ENCODE peak calls at places on chromosomes 11 and 22, in six cellular contexts. C is GM23248; Q is CD4-positive, CD25-positive, alpha-beta regulatory T cell; L is lower lobe of right lung; Y is left ventricle myocardium inferior; M is stomach. Z is an unnamed sample.

GRCh38 chr22:41992496-41992895 is 6.1 kb upstream of the WBP2NL start:
- DNase-seq in Q (no peak), M (peak; percentile 15), Y (no peak), L (no peak), C (no peak), Z (no peak)

GRCh38 chr11:7239877-7240276 is 11.8 kb upstream of the SYT9 start:
- DNase-seq in Y (no peak), Q (no peak), C (no peak), L (no peak), M (no peak), Z (no peak)

GRCh38 chr11:46672381-46672839 is 28.0 kb downstream of the ARHGAP1 start:
- DNase-seq in Q (no peak), C (no peak), M (no peak), Y (peak; percentile 12), L (no peak), Z (no peak)

GRCh38 chr11:119109843-119110242 is 2.7 kb downstream of the C2CD2L start:
- DNase-seq in M (no peak), Q (no peak), L (no peak), Y (no peak), C (no peak), Z (no peak)

GRCh38 chr22:50732681-50733080 is 5.3 kb upstream of the ACR start:
- DNase-seq in M (no peak), Q (no peak), Y (peak; percentile 11), L (peak; percentile 23), C (no peak), Z (no peak)

GRCh38 chr11:2086239-2087040 is 52.7 kb downstream of the IGF2 start:
- DNase-seq in Q (no peak), C (no peak), M (peak; percentile 11), L (peak; percentile 32), Y (no peak), Z (no peak)

GRCh38 chr11:952406-953385 is 27.0 kb downstream of the AP2A2 start:
- DNase-seq in Y (no peak), L (no peak), C (peak; percentile 51), M (peak; percentile 73), Q (no peak), Z (no peak)

GRCh38 chr11:7577883-7578242 is 64.1 kb downstream of the PPFIBP2 start:
- DNase-seq in C (peak; percentile 66), Q (no peak), L (no peak), M (no peak), Y (no peak), Z (no peak)

GRCh38 chr11:24391165-24391564 is 105.7 kb upstream of the LUZP2 start:
- DNase-seq in C (peak; percentile 66), Y (no peak), Q (no peak), L (no peak), M (no peak), Z (no peak)

GRCh38 chr22:50684986-50685385 is 12.4 kb downstream of the SHANK3 start:
- DNase-seq in M (peak; percentile 13), Y (no peak), Q (no peak), C (no peak), L (no peak), Z (no peak)

GRCh38 chr11:124209824-124210357 is 26.7 kb downstream of the OR10D3 start:
- DNase-seq in C (no peak), L (no peak), M (no peak), Y (no peak), Q (no peak), Z (no peak)

GRCh38 chr11:61315260-61315659 is 17.6 kb downstream of the DDB1 start:
- DNase-seq in L (no peak), Q (no peak), C (no peak), Y (no peak), M (no peak), Z (no peak)

GRCh38 chr22:22210375-22210774 is 34.2 kb upstream of the VPREB1 start:
- DNase-seq in L (no peak), M (no peak), Q (no peak), C (peak; percentile 89), Y (no peak), Z (peak; percentile 3)

GRCh38 chr11:95556342-95557151 is 233.0 kb downstream of the FAM76B start:
- DNase-seq in Y (no peak), Q (no peak), M (no peak), L (no peak), C (peak; percentile 60), Z (no peak)

GRCh38 chr11:47854667-47855066 is 6.5 kb upstream of the NUP160 start:
- DNase-seq in Y (no peak), M (no peak), L (no peak), C (no peak), Q (no peak), Z (no peak)

GRCh38 chr11:63613517-63614135 is 607 bp downstream of the PLAAT3 start:
- DNase-seq in M (peak; percentile 44), Q (peak; percentile 38), Y (peak; percentile 49), L (peak; percentile 70), C (peak; percentile 38), Z (peak; percentile 75)

GRCh38 chr11:45560153-45560934 is 105.1 kb downstream of the CHST1 start:
- DNase-seq in Y (peak; percentile 28), L (no peak), C (no peak), M (no peak), Q (no peak), Z (no peak)

GRCh38 chr22:29396126-29396525 is 7.8 kb upstream of the AP1B1 start:
- DNase-seq in M (no peak), Q (no peak), C (no peak), L (no peak), Y (no peak), Z (no peak)

GRCh38 chr11:126585388-126586302 is 230.2 kb downstream of the ST3GAL4 start:
- DNase-seq in Y (peak; percentile 52), L (no peak), C (peak; percentile 97), M (peak; percentile 29), Q (no peak), Z (no peak)
- H3K4me3 ChIP-seq in Y (peak overlapping the region; percentile 46), L (peak overlapping the region; percentile 4), C (peak overlapping the region; percentile 59), M (no peak overlapping the region), Q (no peak overlapping the region), Z (no peak overlapping the region)

DNA sequence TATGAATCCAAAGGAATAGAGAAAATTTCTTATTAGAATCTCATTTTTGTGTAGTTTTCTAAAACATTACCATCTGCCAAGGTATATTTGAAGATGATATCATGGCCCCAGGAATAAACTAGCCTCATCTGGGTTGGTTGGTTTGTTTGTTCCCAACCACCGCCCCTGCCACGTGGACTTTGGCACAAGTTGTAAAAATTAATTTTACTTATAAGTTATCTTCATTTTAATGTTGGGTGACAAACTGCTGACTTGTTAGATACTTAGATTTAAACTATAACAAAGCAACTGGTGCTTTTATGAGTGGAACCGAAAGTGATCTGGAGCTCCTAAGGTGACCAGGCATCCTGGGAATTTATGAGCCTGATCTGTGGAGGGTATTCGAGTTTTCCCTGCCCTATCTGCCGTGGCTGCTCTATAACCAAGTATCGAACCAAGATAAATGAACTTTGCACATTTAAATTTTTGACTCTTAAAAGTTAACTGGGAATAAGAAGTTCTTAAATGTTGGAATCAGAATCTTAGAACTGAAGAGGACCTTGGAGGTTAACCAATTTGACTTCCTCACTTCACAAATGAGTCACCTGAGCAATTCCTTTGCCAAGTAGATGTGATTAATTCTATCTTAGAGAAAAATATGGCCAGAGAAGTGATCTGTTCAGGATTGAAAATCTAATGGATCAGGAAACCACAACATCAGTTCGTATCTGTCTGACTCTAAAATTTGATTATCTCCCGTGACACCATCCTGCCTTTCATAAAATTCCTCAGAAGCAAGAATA is 129.1 kb upstream of the ARHGAP42 start:
- DNase-seq in M (no peak), C (peak; percentile 68), Q (no peak), Y (no peak), L (no peak), Z (no peak)
- H3K4me1 ChIP-seq in M (no peaks in the 10 kb centered on the region), C (peaks cover 17% of the 10 kb centered on the region), Q (no peaks in the 10 kb centered on the region), Y (peaks cover 54% of the 10 kb centered on the region), L (peaks cover 7% of the 10 kb centered on the region), Z (no peaks in the 10 kb centered on the region)

DNA sequence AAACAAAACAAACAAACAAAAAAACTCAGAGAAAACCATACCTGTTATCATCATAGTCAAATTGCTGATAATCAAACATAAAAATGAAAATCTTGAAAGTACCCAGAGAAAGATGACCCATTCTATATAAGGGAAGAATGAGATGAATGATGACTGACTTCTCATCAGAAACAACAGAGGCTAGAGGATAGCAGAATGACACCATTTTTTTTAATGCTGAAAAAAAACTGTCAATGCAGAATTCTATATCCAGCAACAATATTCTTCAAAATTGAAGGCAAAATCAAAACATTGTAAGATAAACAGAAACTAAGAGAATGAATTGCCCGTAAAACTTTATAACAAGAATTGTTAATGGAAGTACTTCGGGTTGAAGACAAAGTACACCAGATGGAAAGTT is 122.1 kb downstream of the ENTHD1 start:
- DNase-seq in M (no peak), Q (no peak), Y (no peak), C (no peak), L (no peak), Z (no peak)
- H3K27me3 ChIP-seq in M (no peaks in the 10 kb centered on the region), Q (no peaks in the 10 kb centered on the region), Y (peaks cover 83% of the 10 kb centered on the region), C (peaks cover 57% of the 10 kb centered on the region), L (no peaks in the 10 kb centered on the region), Z (no peaks in the 10 kb centered on the region)

DNA sequence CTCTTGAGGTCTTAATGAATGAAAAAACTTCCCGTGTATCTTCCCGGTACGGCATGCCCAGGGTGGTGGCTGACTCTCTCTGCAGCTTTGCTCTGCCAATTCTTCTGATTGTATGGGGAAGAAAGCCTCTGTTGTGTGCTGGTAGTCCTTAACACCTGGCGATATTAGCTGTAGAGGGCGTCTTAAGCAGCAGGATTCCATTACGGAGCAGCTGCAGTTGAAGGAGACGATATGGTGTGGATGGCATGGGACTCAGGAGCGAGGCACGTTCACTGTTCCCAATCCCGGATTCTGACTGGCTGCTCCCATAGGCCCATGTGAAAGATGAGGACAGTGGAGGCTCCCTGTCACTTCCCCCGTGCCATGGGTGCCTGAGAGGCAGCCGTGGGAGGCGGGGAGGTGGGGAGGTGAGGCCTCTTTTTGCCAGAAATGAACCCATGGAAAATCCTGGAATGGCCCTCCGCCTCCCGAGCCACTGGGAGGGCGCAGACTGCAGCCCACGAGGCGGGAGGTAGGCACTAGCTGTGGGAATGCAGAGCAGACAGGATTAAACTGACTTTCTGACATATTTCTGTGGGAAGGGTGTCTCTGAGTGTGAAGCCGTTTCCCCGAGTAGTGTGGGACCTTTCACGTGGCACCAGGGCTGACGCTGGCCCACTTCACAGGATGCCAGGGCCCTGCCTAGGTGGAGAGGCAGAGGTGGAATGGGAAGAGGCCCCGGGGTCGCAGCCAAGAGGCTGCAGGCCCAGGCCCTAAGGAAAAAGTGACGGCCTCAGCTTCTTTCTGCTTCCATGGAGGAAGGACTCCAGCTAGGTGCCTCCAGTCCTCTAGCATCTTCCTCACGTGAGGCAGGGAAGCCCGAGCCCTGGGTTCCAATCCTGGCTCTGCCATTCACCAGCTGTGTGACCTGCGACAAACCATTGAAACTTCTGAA is 121.4 kb upstream of the CD82 start:
- DNase-seq in Y (no peak), Q (no peak), M (peak; percentile 11), L (no peak), C (no peak), Z (no peak)
- H3K4me3 ChIP-seq in Y (no peak overlapping the region), Q (no peak overlapping the region), M (no peak overlapping the region), L (no peak overlapping the region), C (no peak overlapping the region), Z (no peak overlapping the region)

GRCh38 chr11:65432686-65433582 is 10.3 kb downstream of the NEAT1 start:
- DNase-seq in C (peak; percentile 62), Y (no peak), M (no peak), L (no peak), Q (peak; percentile 70), Z (no peak)
- H3K4me1 ChIP-seq in C (peaks cover 54% of the 10 kb centered on the region), Y (peaks cover 99% of the 10 kb centered on the region), M (peaks cover 50% of the 10 kb centered on the region), L (peaks cover 98% of the 10 kb centered on the region), Q (peaks cover 53% of the 10 kb centered on the region), Z (peaks cover 61% of the 10 kb centered on the region)

Z was measured in CD8-positive, alpha-beta memory T cell.